ENCODE peak calls at places on chromosomes 6 and 20, in ten cellular contexts. One of them, this sample, is unnamed.

GRCh38 chr6:136757150-136757549 is 35.1 kb downstream of the MAP3K5 start:
- DNase-seq in stimulated activated CD4-positive, alpha-beta T cell treated with anti-CD3 and anti-CD28 coated beads, Interleukin-4, amount 100 ng/mL, for 1 hour: no peak
- DNase-seq in cerebellum: no peak
- DNase-seq in neuronal stem cell: no peak
- DNase-seq in fibroblast of mammary gland: no peak
- DNase-seq in HEK293T: no peak
- DNase-seq in memory B cell: no peak
- DNase-seq in stomach: no peak
- DNase-seq in progenitor cell of endocrine pancreas: no peak
- DNase-seq in myocyte: no peak
- DNase-seq in this sample: peak

GRCh38 chr6:36592221-36592655 is 1.9 kb upstream of the SRSF3 start:
- DNase-seq in HEK293T: no peak
- DNase-seq in memory B cell: peak
- DNase-seq in cerebellum: no peak
- DNase-seq in stomach: no peak
- DNase-seq in progenitor cell of endocrine pancreas: no peak
- DNase-seq in stimulated activated CD4-positive, alpha-beta T cell treated with anti-CD3 and anti-CD28 coated beads, Interleukin-4, amount 100 ng/mL, for 1 hour: no peak
- DNase-seq in myocyte: no peak
- DNase-seq in neuronal stem cell: no peak
- DNase-seq in fibroblast of mammary gland: no peak
- DNase-seq in this sample: no peak

GRCh38 chr20:15248618-15249395 is 911.4 kb upstream of the FLRT3 start:
- DNase-seq in cerebellum: no peak
- DNase-seq in stomach: no peak
- DNase-seq in progenitor cell of endocrine pancreas: no peak
- DNase-seq in stimulated activated CD4-positive, alpha-beta T cell treated with anti-CD3 and anti-CD28 coated beads, Interleukin-4, amount 100 ng/mL, for 1 hour: no peak
- DNase-seq in fibroblast of mammary gland: no peak
- DNase-seq in myocyte: no peak
- DNase-seq in HEK293T: no peak
- DNase-seq in neuronal stem cell: no peak
- DNase-seq in memory B cell: no peak
- DNase-seq in this sample: no peak

GRCh38 chr20:23235173-23236027 is 115.2 kb upstream of the NXT1 start:
- DNase-seq in progenitor cell of endocrine pancreas: peak
- DNase-seq in HEK293T: peak
- DNase-seq in myocyte: peak
- DNase-seq in neuronal stem cell: peak
- DNase-seq in cerebellum: peak
- DNase-seq in stomach: peak
- DNase-seq in stimulated activated CD4-positive, alpha-beta T cell treated with anti-CD3 and anti-CD28 coated beads, Interleukin-4, amount 100 ng/mL, for 1 hour: no peak
- DNase-seq in memory B cell: no peak
- DNase-seq in fibroblast of mammary gland: peak
- DNase-seq in this sample: peak

GRCh38 chr6:18226451-18226850 is 37.9 kb downstream of the DEK start:
- DNase-seq in stimulated activated CD4-positive, alpha-beta T cell treated with anti-CD3 and anti-CD28 coated beads, Interleukin-4, amount 100 ng/mL, for 1 hour: no peak
- DNase-seq in neuronal stem cell: no peak
- DNase-seq in cerebellum: no peak
- DNase-seq in myocyte: peak
- DNase-seq in HEK293T: no peak
- DNase-seq in progenitor cell of endocrine pancreas: no peak
- DNase-seq in stomach: no peak
- DNase-seq in memory B cell: no peak
- DNase-seq in fibroblast of mammary gland: peak
- DNase-seq in this sample: peak

GRCh38 chr6:108897371-108897770 is 49.1 kb downstream of the ARMC2 start:
- DNase-seq in cerebellum: no peak
- DNase-seq in memory B cell: no peak
- DNase-seq in progenitor cell of endocrine pancreas: no peak
- DNase-seq in fibroblast of mammary gland: peak
- DNase-seq in stimulated activated CD4-positive, alpha-beta T cell treated with anti-CD3 and anti-CD28 coated beads, Interleukin-4, amount 100 ng/mL, for 1 hour: no peak
- DNase-seq in stomach: peak
- DNase-seq in myocyte: peak
- DNase-seq in HEK293T: no peak
- DNase-seq in neuronal stem cell: no peak
- DNase-seq in this sample: peak

GRCh38 chr6:132651062-132651461 is 7.9 kb downstream of the TAAR1 start:
- DNase-seq in neuronal stem cell: no peak
- DNase-seq in cerebellum: no peak
- DNase-seq in myocyte: no peak
- DNase-seq in HEK293T: no peak
- DNase-seq in memory B cell: no peak
- DNase-seq in stimulated activated CD4-positive, alpha-beta T cell treated with anti-CD3 and anti-CD28 coated beads, Interleukin-4, amount 100 ng/mL, for 1 hour: no peak
- DNase-seq in progenitor cell of endocrine pancreas: no peak
- DNase-seq in stomach: no peak
- DNase-seq in fibroblast of mammary gland: no peak
- DNase-seq in this sample: no peak

GRCh38 chr6:108945686-108946158 is 97.5 kb downstream of the ARMC2 start:
- DNase-seq in memory B cell: no peak
- DNase-seq in neuronal stem cell: no peak
- DNase-seq in stimulated activated CD4-positive, alpha-beta T cell treated with anti-CD3 and anti-CD28 coated beads, Interleukin-4, amount 100 ng/mL, for 1 hour: no peak
- DNase-seq in progenitor cell of endocrine pancreas: no peak
- DNase-seq in fibroblast of mammary gland: peak
- DNase-seq in HEK293T: no peak
- DNase-seq in stomach: peak
- DNase-seq in myocyte: peak
- DNase-seq in cerebellum: peak
- DNase-seq in this sample: peak

GRCh38 chr6:157158456-157158855 is 164.9 kb downstream of the TMEM242 start:
- DNase-seq in stomach: no peak
- DNase-seq in progenitor cell of endocrine pancreas: no peak
- DNase-seq in memory B cell: no peak
- DNase-seq in HEK293T: no peak
- DNase-seq in myocyte: no peak
- DNase-seq in neuronal stem cell: no peak
- DNase-seq in stimulated activated CD4-positive, alpha-beta T cell treated with anti-CD3 and anti-CD28 coated beads, Interleukin-4, amount 100 ng/mL, for 1 hour: no peak
- DNase-seq in fibroblast of mammary gland: no peak
- DNase-seq in cerebellum: no peak
- DNase-seq in this sample: no peak

GRCh38 chr20:42701948-42702347 is 487.8 kb downstream of the PTPRT start:
- DNase-seq in progenitor cell of endocrine pancreas: no peak
- DNase-seq in stomach: no peak
- DNase-seq in HEK293T: no peak
- DNase-seq in stimulated activated CD4-positive, alpha-beta T cell treated with anti-CD3 and anti-CD28 coated beads, Interleukin-4, amount 100 ng/mL, for 1 hour: no peak
- DNase-seq in fibroblast of mammary gland: no peak
- DNase-seq in memory B cell: no peak
- DNase-seq in cerebellum: no peak
- DNase-seq in neuronal stem cell: no peak
- DNase-seq in myocyte: no peak
- DNase-seq in this sample: no peak

GRCh38 chr6:149221774-149222070 is 95.8 kb upstream of the TAB2 start:
- DNase-seq in memory B cell: no peak
- DNase-seq in neuronal stem cell: no peak
- DNase-seq in fibroblast of mammary gland: peak
- DNase-seq in myocyte: no peak
- DNase-seq in progenitor cell of endocrine pancreas: no peak
- DNase-seq in stomach: no peak
- DNase-seq in HEK293T: no peak
- DNase-seq in stimulated activated CD4-positive, alpha-beta T cell treated with anti-CD3 and anti-CD28 coated beads, Interleukin-4, amount 100 ng/mL, for 1 hour: no peak
- DNase-seq in cerebellum: no peak
- DNase-seq in this sample: peak

GRCh38 chr6:18561006-18561750 is 174.0 kb downstream of the RNF144B start:
- DNase-seq in stomach: no peak
- DNase-seq in cerebellum: no peak
- DNase-seq in HEK293T: no peak
- DNase-seq in fibroblast of mammary gland: peak
- DNase-seq in memory B cell: no peak
- DNase-seq in progenitor cell of endocrine pancreas: no peak
- DNase-seq in myocyte: peak
- DNase-seq in neuronal stem cell: no peak
- DNase-seq in stimulated activated CD4-positive, alpha-beta T cell treated with anti-CD3 and anti-CD28 coated beads, Interleukin-4, amount 100 ng/mL, for 1 hour: no peak
- DNase-seq in this sample: peak

GRCh38 chr6:158869010-158869603 is 49.9 kb upstream of the EZR start:
- DNase-seq in progenitor cell of endocrine pancreas: no peak
- DNase-seq in neuronal stem cell: peak
- DNase-seq in HEK293T: no peak
- DNase-seq in myocyte: peak
- DNase-seq in fibroblast of mammary gland: no peak
- DNase-seq in stimulated activated CD4-positive, alpha-beta T cell treated with anti-CD3 and anti-CD28 coated beads, Interleukin-4, amount 100 ng/mL, for 1 hour: no peak
- DNase-seq in cerebellum: peak
- DNase-seq in stomach: no peak
- DNase-seq in memory B cell: no peak
- DNase-seq in this sample: no peak

GRCh38 chr6:53171605-53172467 is 23.2 kb upstream of the GCM1 start:
- DNase-seq in fibroblast of mammary gland: peak
- DNase-seq in stimulated activated CD4-positive, alpha-beta T cell treated with anti-CD3 and anti-CD28 coated beads, Interleukin-4, amount 100 ng/mL, for 1 hour: peak
- DNase-seq in cerebellum: peak
- DNase-seq in progenitor cell of endocrine pancreas: peak
- DNase-seq in memory B cell: peak
- DNase-seq in myocyte: peak
- DNase-seq in HEK293T: peak
- DNase-seq in neuronal stem cell: peak
- DNase-seq in stomach: peak
- DNase-seq in this sample: peak

GRCh38 chr20:63834545-63834880 is 3.4 kb upstream of the ZBTB46 start:
- DNase-seq in myocyte: no peak
- DNase-seq in fibroblast of mammary gland: no peak
- DNase-seq in neuronal stem cell: no peak
- DNase-seq in HEK293T: no peak
- DNase-seq in cerebellum: peak
- DNase-seq in stimulated activated CD4-positive, alpha-beta T cell treated with anti-CD3 and anti-CD28 coated beads, Interleukin-4, amount 100 ng/mL, for 1 hour: no peak
- DNase-seq in memory B cell: no peak
- DNase-seq in progenitor cell of endocrine pancreas: no peak
- DNase-seq in stomach: no peak
- DNase-seq in this sample: no peak

GRCh38 chr6:78910611-78911134 is 43.3 kb downstream of the IRAK1BP1 start:
- DNase-seq in cerebellum: no peak
- DNase-seq in memory B cell: no peak
- DNase-seq in myocyte: peak
- DNase-seq in stomach: no peak
- DNase-seq in HEK293T: no peak
- DNase-seq in neuronal stem cell: peak
- DNase-seq in stimulated activated CD4-positive, alpha-beta T cell treated with anti-CD3 and anti-CD28 coated beads, Interleukin-4, amount 100 ng/mL, for 1 hour: no peak
- DNase-seq in fibroblast of mammary gland: peak
- DNase-seq in progenitor cell of endocrine pancreas: peak
- DNase-seq in this sample: peak

GRCh38 chr6:149332602-149333311 is 15.2 kb downstream of the TAB2 start:
- DNase-seq in stomach: no peak
- DNase-seq in myocyte: no peak
- DNase-seq in memory B cell: no peak
- DNase-seq in fibroblast of mammary gland: no peak
- DNase-seq in neuronal stem cell: no peak
- DNase-seq in stimulated activated CD4-positive, alpha-beta T cell treated with anti-CD3 and anti-CD28 coated beads, Interleukin-4, amount 100 ng/mL, for 1 hour: no peak
- DNase-seq in progenitor cell of endocrine pancreas: no peak
- DNase-seq in cerebellum: no peak
- DNase-seq in HEK293T: no peak
- DNase-seq in this sample: peak

GRCh38 chr20:18527836-18528235 is 20.1 kb downstream of the SEC23B start:
- DNase-seq in neuronal stem cell: no peak
- DNase-seq in progenitor cell of endocrine pancreas: no peak
- DNase-seq in stimulated activated CD4-positive, alpha-beta T cell treated with anti-CD3 and anti-CD28 coated beads, Interleukin-4, amount 100 ng/mL, for 1 hour: no peak
- DNase-seq in stomach: no peak
- DNase-seq in memory B cell: no peak
- DNase-seq in HEK293T: no peak
- DNase-seq in cerebellum: no peak
- DNase-seq in myocyte: no peak
- DNase-seq in fibroblast of mammary gland: peak
- DNase-seq in this sample: peak

GRCh38 chr6:158625881-158626305 is 18.6 kb downstream of the DYNLT1 start:
- DNase-seq in fibroblast of mammary gland: no peak
- DNase-seq in progenitor cell of endocrine pancreas: no peak
- DNase-seq in cerebellum: no peak
- DNase-seq in myocyte: no peak
- DNase-seq in memory B cell: no peak
- DNase-seq in HEK293T: no peak
- DNase-seq in stimulated activated CD4-positive, alpha-beta T cell treated with anti-CD3 and anti-CD28 coated beads, Interleukin-4, amount 100 ng/mL, for 1 hour: no peak
- DNase-seq in neuronal stem cell: no peak
- DNase-seq in stomach: peak
- DNase-seq in this sample: no peak

GRCh38 chr6:29737707-29738630 is 14.7 kb downstream of the HLA-F start:
- DNase-seq in neuronal stem cell: peak
- DNase-seq in myocyte: peak
- DNase-seq in HEK293T: peak
- DNase-seq in progenitor cell of endocrine pancreas: no peak
- DNase-seq in stimulated activated CD4-positive, alpha-beta T cell treated with anti-CD3 and anti-CD28 coated beads, Interleukin-4, amount 100 ng/mL, for 1 hour: peak
- DNase-seq in memory B cell: peak
- DNase-seq in fibroblast of mammary gland: peak
- DNase-seq in cerebellum: no peak
- DNase-seq in stomach: peak
- DNase-seq in this sample: peak

GRCh38 chr20:688809-689208 is 13.2 kb upstream of the SCRT2 start:
- DNase-seq in cerebellum: no peak
- DNase-seq in myocyte: peak
- DNase-seq in fibroblast of mammary gland: peak
- DNase-seq in HEK293T: peak
- DNase-seq in stimulated activated CD4-positive, alpha-beta T cell treated with anti-CD3 and anti-CD28 coated beads, Interleukin-4, amount 100 ng/mL, for 1 hour: no peak
- DNase-seq in stomach: no peak
- DNase-seq in neuronal stem cell: peak
- DNase-seq in memory B cell: no peak
- DNase-seq in progenitor cell of endocrine pancreas: no peak
- DNase-seq in this sample: peak

GRCh38 chr6:25699649-25700048 is 47.6 kb downstream of the SCGN start:
- DNase-seq in stimulated activated CD4-positive, alpha-beta T cell treated with anti-CD3 and anti-CD28 coated beads, Interleukin-4, amount 100 ng/mL, for 1 hour: no peak
- DNase-seq in progenitor cell of endocrine pancreas: no peak
- DNase-seq in stomach: no peak
- DNase-seq in memory B cell: no peak
- DNase-seq in fibroblast of mammary gland: no peak
- DNase-seq in cerebellum: no peak
- DNase-seq in myocyte: no peak
- DNase-seq in neuronal stem cell: no peak
- DNase-seq in HEK293T: no peak
- DNase-seq in this sample: no peak

GRCh38 chr20:62043131-62043914 is 22.4 kb downstream of the TAF4 start:
- DNase-seq in myocyte: no peak
- DNase-seq in cerebellum: no peak
- DNase-seq in memory B cell: no peak
- DNase-seq in stimulated activated CD4-positive, alpha-beta T cell treated with anti-CD3 and anti-CD28 coated beads, Interleukin-4, amount 100 ng/mL, for 1 hour: no peak
- DNase-seq in progenitor cell of endocrine pancreas: no peak
- DNase-seq in stomach: no peak
- DNase-seq in HEK293T: no peak
- DNase-seq in fibroblast of mammary gland: peak
- DNase-seq in neuronal stem cell: no peak
- DNase-seq in this sample: peak

GRCh38 chr6:134351615-134352474 is 33.9 kb upstream of the SGK1 start:
- DNase-seq in stimulated activated CD4-positive, alpha-beta T cell treated with anti-CD3 and anti-CD28 coated beads, Interleukin-4, amount 100 ng/mL, for 1 hour: no peak
- DNase-seq in stomach: no peak
- DNase-seq in memory B cell: no peak
- DNase-seq in HEK293T: no peak
- DNase-seq in fibroblast of mammary gland: no peak
- DNase-seq in neuronal stem cell: no peak
- DNase-seq in cerebellum: no peak
- DNase-seq in progenitor cell of endocrine pancreas: no peak
- DNase-seq in myocyte: peak
- DNase-seq in this sample: no peak

This sample was measured in GM23248.